ENCODE peak calls at places on chromosomes 6 and 20, in five cellular contexts. M, U, X, D and H are unnamed samples.

GRCh38 chr6:24899647-24900325 is 36.0 kb downstream of the RIPOR2 start:
- DNase-seq in M (no peak), U (no peak), X (no peak), D (no peak), H (no peak)

GRCh38 chr20:34582911-34583310 is 24.4 kb downstream of the MAP1LC3A start:
- DNase-seq in M (no peak), U (no peak), X (no peak), D (no peak), H (no peak)

GRCh38 chr6:25035451-25036435 is 100.0 kb upstream of the RIPOR2 start:
- DNase-seq in M (no peak), U (no peak), X (no peak), D (peak), H (no peak)

GRCh38 chr6:55198708-55199107 is 24.4 kb downstream of the HCRTR2 start:
- DNase-seq in M (peak), U (no peak), X (no peak), D (no peak), H (no peak)

GRCh38 chr6:90233994-90234393 is 62.6 kb downstream of the BACH2 start:
- DNase-seq in M (no peak), U (no peak), X (no peak), D (no peak), H (no peak)

GRCh38 chr6:111759836-111760785 is 113.1 kb downstream of the FYN start:
- DNase-seq in M (peak), U (peak), X (no peak), D (peak), H (no peak)

GRCh38 chr20:24102290-24102689 is 113.7 kb upstream of the GGTLC1 start:
- DNase-seq in M (peak), U (no peak), X (peak), D (peak), H (no peak)

GRCh38 chr6:24444588-24444987 is 41.9 kb downstream of the MRS2 start:
- DNase-seq in M (no peak), U (no peak), X (no peak), D (no peak), H (no peak)

GRCh38 chr20:51480507-51481270 is 61.8 kb downstream of the NFATC2 start:
- DNase-seq in M (no peak), U (no peak), X (no peak), D (no peak), H (no peak)

GRCh38 chr6:90173262-90173926 is 123.2 kb downstream of the BACH2 start:
- DNase-seq in M (no peak), U (no peak), X (no peak), D (no peak), H (no peak)

GRCh38 chr20:38617011-38617829 is 15.6 kb downstream of the ARHGAP40 start:
- DNase-seq in M (no peak), U (no peak), X (no peak), D (no peak), H (no peak)

GRCh38 chr6:22399693-22400092 is 102.9 kb upstream of the PRL start:
- DNase-seq in M (no peak), U (peak), X (no peak), D (no peak), H (no peak)

GRCh38 chr6:56243518-56244070 is 3.8 kb downstream of the COL21A1 start:
- DNase-seq in M (no peak), U (no peak), X (no peak), D (no peak), H (no peak)

GRCh38 chr6:100461920-100462295 is 2.8 kb downstream of the SIM1 start:
- DNase-seq in M (no peak), U (no peak), X (no peak), D (no peak), H (no peak)

GRCh38 chr6:109428889-109429477 is 11.4 kb downstream of the PPIL6 start:
- DNase-seq in M (no peak), U (peak), X (no peak), D (no peak), H (no peak)

GRCh38 chr20:17377222-17377621 is 150.4 kb downstream of the PCSK2 start:
- DNase-seq in M (no peak), U (no peak), X (no peak), D (no peak), H (no peak)

GRCh38 chr6:40900791-40901190 is 138.2 kb downstream of the UNC5CL start:
- DNase-seq in M (no peak), U (no peak), X (no peak), D (no peak), H (no peak)

GRCh38 chr6:21666200-21666671 is 72.7 kb downstream of the SOX4 start:
- DNase-seq in M (peak), U (peak), X (peak), D (no peak), H (no peak)

GRCh38 chr6:6230286-6230685 is 90.2 kb downstream of the F13A1 start:
- DNase-seq in M (peak), U (peak), X (no peak), D (peak), H (no peak)

GRCh38 chr20:38337561-38338140 is 8.6 kb upstream of the LBP start:
- DNase-seq in M (peak), U (peak), X (peak), D (peak), H (no peak)

GRCh38 chr20:49754596-49754995 is 40.9 kb upstream of the B4GALT5 start:
- DNase-seq in M (no peak), U (no peak), X (no peak), D (no peak), H (no peak)

GRCh38 chr6:11711644-11711993 is 67.0 kb downstream of the ADTRP start:
- DNase-seq in M (no peak), U (no peak), X (no peak), D (no peak), H (no peak)

GRCh38 chr6:138428943-138429616 is 25.1 kb downstream of the HEBP2 start:
- DNase-seq in M (peak), U (peak), X (no peak), D (peak), H (no peak)

GRCh38 chr6:17932362-17932852 is 55.0 kb downstream of the KIF13A start:
- DNase-seq in M (no peak), U (peak), X (no peak), D (no peak), H (no peak)

GRCh38 chr20:4064118-4064962 is 49.0 kb upstream of the RNF24 start:
- DNase-seq in M (peak), U (peak), X (peak), D (no peak), H (no peak)

GRCh38 chr20:17856024-17856564 is 112.5 kb downstream of the SNX5 start:
- DNase-seq in M (no peak), U (peak), X (no peak), D (peak), H (no peak)

GRCh38 chr20:62501801-62502495 is 26.2 kb upstream of the GATA5 start:
- DNase-seq in M (no peak), U (peak), X (no peak), D (no peak), H (no peak)

GRCh38 chr6:144853603-144854002 is 568.5 kb downstream of the UTRN start:
- DNase-seq in M (no peak), U (no peak), X (no peak), D (no peak), H (no peak)

GRCh38 chr6:13453771-13454251 is 33.6 kb downstream of the GFOD1 start:
- DNase-seq in M (no peak), U (no peak), X (no peak), D (no peak), H (peak)

GRCh38 chr6:167515873-167516507 is 191.1 kb downstream of the TTLL2 start:
- DNase-seq in M (no peak), U (no peak), X (no peak), D (no peak), H (no peak)

GRCh38 chr6:71395731-71396409 is 107.3 kb downstream of the OGFRL1 start:
- DNase-seq in M (peak), U (no peak), X (no peak), D (no peak), H (no peak)
- H3K27ac ChIP-seq in M (no peak), U (no peak), X (no peak), D (no peak), H (peak)

GRCh38 chr20:543369-544152 is at the start of gene CSNK2A1:
- DNase-seq in M (peak), U (peak), X (peak), D (peak), H (no peak)
- H2AFZ ChIP-seq in M (peak), U (peak), X (peak), D (peak), H (peak)

DNA sequence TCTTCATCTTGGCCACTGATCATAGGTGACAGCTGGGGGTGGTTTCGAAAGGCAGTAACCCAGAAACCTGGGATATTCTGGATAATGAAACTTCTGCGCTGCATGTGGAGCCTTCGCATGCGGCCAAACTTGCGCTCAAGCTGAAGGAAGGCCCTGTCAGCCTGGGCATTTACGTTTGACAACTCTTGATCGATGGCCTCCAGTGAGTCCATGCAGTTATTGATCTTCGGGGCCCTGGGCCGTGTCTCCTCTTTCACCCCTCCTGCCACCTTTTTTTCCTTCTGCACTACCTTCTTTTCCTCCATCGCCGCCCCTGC is 729 bp downstream of the TSPYL4 start:
- DNase-seq in M (no peak), U (no peak), X (no peak), D (no peak), H (no peak)
- H3K27ac ChIP-seq in M (no peak), U (peak), X (peak), D (no peak), H (peak)

GRCh38 chr6:134520181-134521115 is 202.5 kb upstream of the SGK1 start:
- DNase-seq in M (no peak), U (peak), X (no peak), D (no peak), H (no peak)
- H2AFZ ChIP-seq in M (peak), U (no peak), X (peak), D (no peak), H (no peak)

DNA sequence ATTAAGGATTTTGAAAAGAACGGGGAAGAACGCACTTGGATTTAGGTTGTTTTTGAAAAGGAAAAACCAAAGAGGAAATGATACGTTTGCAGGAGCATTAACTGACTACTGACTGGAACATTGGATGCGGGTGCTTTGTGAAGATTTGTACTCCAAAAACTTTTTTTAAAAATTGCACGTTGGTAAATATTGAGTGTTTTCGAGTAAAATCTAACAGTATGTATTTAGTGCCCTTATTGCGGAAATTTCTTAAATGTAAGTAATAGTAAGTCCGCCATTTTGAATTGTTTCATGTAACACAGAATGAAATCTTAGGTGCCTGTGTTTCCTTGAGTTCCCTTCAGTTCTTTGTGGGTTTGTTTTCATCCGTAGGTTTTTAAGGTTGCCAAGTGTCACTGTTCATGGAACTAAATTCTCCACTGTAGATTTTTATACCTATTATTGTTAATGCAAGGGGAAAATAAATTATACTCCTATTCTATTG is 15.2 kb upstream of the LIN28B start:
- DNase-seq in M (peak), U (no peak), X (no peak), D (no peak), H (no peak)
- H3K27ac ChIP-seq in M (peak), U (peak), X (peak), D (no peak), H (no peak)

GRCh38 chr6:169253745-169254238 is at the start of gene THBS2:
- DNase-seq in M (peak), U (peak), X (peak), D (no peak), H (peak)
- H2AFZ ChIP-seq in M (peak), U (peak), X (peak), D (no peak), H (no peak)

GRCh38 chr6:157841211-157841840 is 18.3 kb downstream of the SNX9 start:
- DNase-seq in M (no peak), U (peak), X (no peak), D (no peak), H (no peak)

GRCh38 chr6:157840261-157840660 is 17.2 kb downstream of the SNX9 start:
- DNase-seq in M (no peak), U (no peak), X (no peak), D (no peak), H (no peak)

GRCh38 chr6:157842213-157842612 is 19.2 kb downstream of the SNX9 start:
- DNase-seq in M (no peak), U (no peak), X (no peak), D (no peak), H (no peak)

GRCh38 chr6:157839606-157840005 is 16.6 kb downstream of the SNX9 start:
- DNase-seq in M (no peak), U (no peak), X (no peak), D (no peak), H (no peak)

DNA sequence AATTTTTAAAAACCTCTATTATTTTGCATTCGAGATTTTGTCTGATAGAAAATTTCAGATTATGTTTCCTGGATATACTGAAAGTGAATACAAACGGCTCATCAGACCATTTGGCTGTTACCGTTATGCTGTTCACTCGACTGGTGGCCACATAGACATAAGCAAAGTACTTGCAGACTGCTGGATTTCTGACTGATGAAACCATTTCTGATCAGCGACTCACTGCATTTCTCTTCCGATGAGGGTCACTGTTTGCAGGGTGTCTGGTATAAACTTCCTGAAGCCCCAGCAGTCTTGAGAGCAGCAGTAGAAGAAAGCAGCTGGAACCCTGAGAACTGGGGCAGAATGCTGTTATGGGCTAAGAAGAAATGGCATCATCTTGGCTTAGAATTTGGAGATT is 17.7 kb downstream of the SNX9 start:
- DNase-seq in M (no peak), U (no peak), X (no peak), D (no peak), H (no peak)
- H3K27ac ChIP-seq in M (no peak), U (peak), X (no peak), D (no peak), H (peak)